ENCODE peak calls at places on chromosomes 3 and 15, in nine cellular contexts. E is GM23338; X is fibroblast of lung; Y is effector memory CD4-positive, alpha-beta T cell; B is PC-3; G is tibial nerve; W is K562; N is CD4-positive, alpha-beta memory T cell; I is heart left ventricle. V is an unnamed sample.

GRCh38 chr3:47016934-47017435 is 37.5 kb downstream of the NBEAL2 start:
- DNase-seq in Y (no peak), E (no peak), B (peak), G (no peak), X (peak), W (peak), N (peak), I (no peak), V (no peak)

GRCh38 chr3:21163961-21164360 is 587.0 kb downstream of the ZNF385D start:
- DNase-seq in E (no peak), G (no peak), I (no peak), N (no peak), W (no peak), Y (no peak), X (no peak), B (no peak), V (no peak)

GRCh38 chr15:63447277-63447676 is 57.1 kb upstream of the USP3 start:
- DNase-seq in I (no peak), X (no peak), B (no peak), N (no peak), G (no peak), E (no peak), Y (no peak), W (no peak), V (no peak)

GRCh38 chr15:54941417-54941816 is 255.3 kb downstream of the RSL24D1 start:
- DNase-seq in I (no peak), N (no peak), E (no peak), Y (no peak), G (no peak), X (no peak), W (no peak), B (no peak), V (no peak)

GRCh38 chr3:16182183-16182582 is 7.7 kb downstream of the GALNT15 start:
- DNase-seq in Y (no peak), N (no peak), X (peak), G (no peak), I (no peak), E (no peak), B (peak), W (no peak), V (no peak)

GRCh38 chr3:151067158-151067557 is 18.3 kb upstream of the MED12L start:
- DNase-seq in Y (no peak), W (no peak), N (no peak), I (no peak), E (peak), X (no peak), G (no peak), B (peak), V (no peak)

GRCh38 chr3:160403028-160403545 is 3.6 kb downstream of the SMC4 start:
- DNase-seq in E (no peak), X (peak), G (no peak), N (no peak), Y (no peak), I (no peak), B (peak), W (no peak), V (no peak)

GRCh38 chr15:67083135-67083766 is 17.8 kb downstream of the SMAD3 start:
- DNase-seq in B (no peak), W (no peak), G (no peak), X (no peak), E (no peak), N (no peak), I (no peak), Y (no peak), V (no peak)

GRCh38 chr3:4734454-4734853 is 241.3 kb downstream of the ITPR1 start:
- DNase-seq in I (no peak), B (peak), E (no peak), G (no peak), W (peak), Y (no peak), X (no peak), N (no peak), V (no peak)

GRCh38 chr3:97971679-97972567 is at the start of gene RIOX2:
- DNase-seq in E (peak), Y (peak), I (peak), X (peak), N (peak), B (peak), W (peak), G (peak), V (peak)

GRCh38 chr3:136018876-136019275 is 53.3 kb downstream of the PPP2R3A start:
- DNase-seq in I (no peak), X (no peak), B (no peak), Y (no peak), W (no peak), G (no peak), E (no peak), N (no peak), V (no peak)

GRCh38 chr3:179450901-179451334 is 352 bp downstream of the GNB4 start:
- DNase-seq in G (no peak), X (peak), Y (no peak), W (no peak), E (peak), N (no peak), B (no peak), I (no peak), V (peak)

GRCh38 chr15:91456921-91457320 is 356.9 kb downstream of the SV2B start:
- DNase-seq in N (no peak), W (no peak), X (peak), G (no peak), Y (no peak), I (no peak), E (no peak), B (peak), V (no peak)

GRCh38 chr3:193782280-193782654 is 189.3 kb downstream of the OPA1 start:
- DNase-seq in Y (no peak), B (peak), X (peak), G (no peak), N (no peak), W (no peak), I (no peak), E (no peak), V (no peak)

GRCh38 chr3:133964547-133964946 is 65.2 kb downstream of the SLCO2A1 start:
- DNase-seq in E (peak), W (no peak), Y (no peak), X (no peak), N (no peak), G (no peak), I (no peak), B (peak), V (no peak)

GRCh38 chr15:48112242-48112641 is 8.5 kb upstream of the SLC24A5 start:
- DNase-seq in I (no peak), W (no peak), E (peak), Y (no peak), G (no peak), N (no peak), B (peak), X (peak), V (no peak)

GRCh38 chr3:9308298-9308990 is 54.4 kb upstream of the THUMPD3 start:
- DNase-seq in W (no peak), B (peak), X (peak), E (no peak), Y (no peak), G (no peak), N (no peak), I (no peak), V (no peak)

GRCh38 chr15:34437687-34438086 is at the start of gene GOLGA8A:
- DNase-seq in B (peak), Y (peak), I (peak), N (peak), X (peak), E (peak), W (peak), G (no peak), V (peak)

GRCh38 chr15:24857777-24858176 is 97.0 kb upstream of the SNRPN start:
- DNase-seq in E (peak), I (no peak), B (peak), N (no peak), Y (no peak), W (no peak), X (peak), G (no peak), V (no peak)

GRCh38 chr3:128353991-128354687 is 112.6 kb downstream of the DNAJB8 start:
- DNase-seq in W (peak), G (no peak), B (no peak), Y (no peak), N (no peak), X (peak), E (no peak), I (no peak), V (no peak)

GRCh38 chr15:40763801-40764765 is at the start of gene GCHFR:
- DNase-seq in E (peak), B (peak), I (peak), N (peak), G (peak), Y (peak), X (peak), W (peak), V (peak)

GRCh38 chr15:78024141-78024567 is 53.4 kb downstream of the TBC1D2B start:
- DNase-seq in Y (no peak), N (no peak), B (no peak), I (peak), W (no peak), X (peak), E (no peak), G (peak), V (no peak)

GRCh38 chr3:13494463-13495350 is 14.6 kb downstream of the HDAC11 start:
- DNase-seq in I (peak), X (no peak), E (peak), B (no peak), W (peak), G (no peak), N (no peak), Y (no peak), V (peak)

GRCh38 chr3:117322866-117323265 is 613.3 kb downstream of the TUSC7 start:
- DNase-seq in W (no peak), N (no peak), X (peak), E (peak), G (no peak), B (peak), Y (no peak), I (no peak), V (no peak)

GRCh38 chr3:59873576-59874230 is 823.9 kb upstream of the CFAP20DC start:
- DNase-seq in N (no peak), Y (no peak), X (no peak), G (no peak), W (no peak), E (no peak), B (no peak), I (no peak), V (no peak)

GRCh38 chr3:185561374-185561943 is 9.1 kb upstream of the LIPH start:
- DNase-seq in I (peak), E (peak), Y (no peak), X (no peak), N (no peak), G (no peak), B (no peak), W (no peak), V (no peak)

GRCh38 chr3:32045091-32045964 is 61.1 kb upstream of the GPD1L start:
- DNase-seq in G (no peak), E (peak), Y (no peak), B (peak), X (peak), W (peak), I (peak), N (no peak), V (no peak)

GRCh38 chr3:150293401-150294001 is 114.6 kb upstream of the TSC22D2 start:
- DNase-seq in N (no peak), B (peak), G (no peak), W (no peak), Y (no peak), X (peak), E (no peak), I (no peak), V (no peak)

GRCh38 chr3:182626484-182627467 is 166.5 kb upstream of the ATP11B start:
- DNase-seq in Y (no peak), I (no peak), B (peak), W (no peak), G (no peak), N (no peak), X (no peak), E (no peak), V (no peak)

GRCh38 chr3:132006605-132007204 is 28.1 kb downstream of the CPNE4 start:
- DNase-seq in I (no peak), E (peak), Y (no peak), G (no peak), N (no peak), B (peak), X (peak), W (peak), V (no peak)

GRCh38 chr3:131731709-131732108 is 228.9 kb upstream of the MRPL3 start:
- DNase-seq in B (no peak), E (no peak), N (no peak), G (no peak), W (no peak), Y (no peak), I (no peak), X (no peak), V (no peak)

GRCh38 chr15:95565201-95565600 is 765.3 kb upstream of the NR2F2 start:
- DNase-seq in X (no peak), Y (no peak), N (no peak), E (no peak), W (no peak), I (no peak), B (no peak), G (no peak), V (no peak)

GRCh38 chr15:81183403-81183760 is 13.3 kb upstream of the IL16 start:
- DNase-seq in B (no peak), I (no peak), G (no peak), E (no peak), X (no peak), Y (no peak), W (no peak), N (no peak), V (no peak)
- H3K27ac ChIP-seq in B (no peak), I (no peak), G (peak), E (no peak), X (peak), Y (no peak), W (no peak), N (no peak), V (no peak)

GRCh38 chr3:39177708-39178332 is 14.6 kb downstream of the XIRP1 start:
- DNase-seq in N (peak), E (peak), G (peak), I (peak), B (peak), Y (peak), W (peak), X (peak), V (peak)

GRCh38 chr3:39171860-39172259 is 18.5 kb upstream of the CSRNP1 start:
- DNase-seq in W (no peak), N (no peak), X (no peak), B (no peak), Y (no peak), I (no peak), E (no peak), G (no peak), V (no peak)

GRCh38 chr3:39178553-39178952 is 13.8 kb downstream of the XIRP1 start:
- DNase-seq in N (no peak), Y (no peak), G (no peak), X (peak), W (no peak), E (no peak), B (no peak), I (no peak), V (no peak)

GRCh38 chr3:39180183-39180545 is 12.2 kb downstream of the XIRP1 start:
- DNase-seq in E (no peak), Y (no peak), B (no peak), X (no peak), N (no peak), G (no peak), I (no peak), W (no peak), V (no peak)

DNA sequence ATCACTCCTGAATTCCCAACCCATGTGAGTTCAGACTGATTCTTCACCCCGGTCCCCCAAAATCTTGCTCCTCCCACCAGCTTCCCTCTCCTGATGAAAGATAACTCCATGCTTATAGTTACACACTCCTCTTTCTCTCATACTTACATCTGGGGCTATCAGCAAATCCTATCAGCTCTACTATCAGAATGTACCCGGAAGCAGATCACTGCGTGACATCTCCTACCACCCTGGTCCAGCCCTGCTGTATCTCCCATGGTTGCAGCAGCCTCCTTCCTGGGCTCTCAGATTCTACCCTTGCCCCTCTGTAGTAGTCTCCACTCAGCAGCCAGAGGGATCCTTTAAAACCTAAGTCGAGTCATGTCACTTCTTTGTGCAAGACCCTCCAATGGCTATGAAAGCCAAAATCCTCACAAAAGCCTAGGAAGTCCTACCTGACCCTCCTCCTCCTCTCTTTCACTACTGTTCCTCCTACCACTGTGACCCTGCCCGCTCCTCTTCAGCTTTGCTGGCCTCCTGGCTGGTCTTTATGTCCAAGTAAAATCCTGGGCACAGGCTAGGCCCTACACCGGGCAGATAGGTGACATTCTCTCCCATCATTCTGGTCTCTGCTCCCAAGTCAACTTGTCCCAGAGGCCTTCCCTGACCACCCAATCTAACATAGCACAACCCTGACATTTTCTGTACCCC is 16.2 kb downstream of the XIRP1 start:
- DNase-seq in N (no peak), B (no peak), G (no peak), W (no peak), E (no peak), Y (no peak), I (no peak), X (no peak), V (no peak)
- H3K27ac ChIP-seq in N (peak), B (no peak), G (peak), W (peak), E (no peak), Y (peak), I (no peak), X (peak), V (peak)

GRCh38 chr3:169303660-169304059 is 359.9 kb downstream of the MECOM start:
- DNase-seq in Y (no peak), X (no peak), I (no peak), N (no peak), B (no peak), E (no peak), W (no peak), G (no peak), V (no peak)
- H3K27ac ChIP-seq in Y (no peak), X (no peak), I (no peak), N (no peak), B (no peak), E (no peak), W (no peak), G (no peak), V (no peak)

GRCh38 chr15:39553947-39554731 is 26.7 kb upstream of the THBS1 start:
- DNase-seq in I (no peak), Y (no peak), X (no peak), E (no peak), B (no peak), W (no peak), G (no peak), N (no peak), V (no peak)

GRCh38 chr15:39556461-39556860 is 24.4 kb upstream of the THBS1 start:
- DNase-seq in Y (no peak), N (no peak), I (no peak), B (no peak), G (no peak), W (no peak), E (no peak), X (no peak), V (no peak)

GRCh38 chr15:39558421-39558820 is 22.5 kb upstream of the THBS1 start:
- DNase-seq in N (no peak), I (no peak), Y (no peak), B (no peak), G (no peak), X (no peak), W (no peak), E (no peak), V (no peak)

GRCh38 chr15:39554746-39555387 is 26.0 kb upstream of the THBS1 start:
- DNase-seq in N (no peak), B (no peak), I (no peak), Y (no peak), G (no peak), E (no peak), X (peak), W (no peak), V (no peak)

DNA sequence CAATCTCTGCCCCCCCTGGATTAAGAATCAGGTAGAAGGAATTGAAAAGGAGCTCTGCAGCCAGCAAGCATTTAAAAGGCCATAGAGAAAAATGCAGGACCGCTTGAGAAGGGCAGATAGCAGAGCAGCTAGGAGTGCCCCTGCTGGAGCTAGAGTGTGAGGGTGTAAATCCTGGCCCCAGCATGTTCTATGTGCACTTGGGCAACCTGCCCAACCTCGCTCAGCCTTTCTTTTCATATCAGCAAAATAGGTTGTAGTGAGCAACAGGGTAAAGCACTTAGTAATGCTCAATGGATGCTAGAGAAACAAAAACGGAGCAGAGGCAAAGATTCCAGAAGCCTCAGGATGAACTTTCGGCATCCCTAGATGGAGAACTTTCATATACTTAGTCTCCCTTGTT is 25.0 kb upstream of the THBS1 start:
- DNase-seq in B (no peak), W (no peak), Y (no peak), G (no peak), I (no peak), E (peak), X (peak), N (no peak), V (no peak)
- H3K27ac ChIP-seq in B (no peak), W (no peak), Y (no peak), G (no peak), I (no peak), E (no peak), X (no peak), N (no peak), V (no peak)

DNA sequence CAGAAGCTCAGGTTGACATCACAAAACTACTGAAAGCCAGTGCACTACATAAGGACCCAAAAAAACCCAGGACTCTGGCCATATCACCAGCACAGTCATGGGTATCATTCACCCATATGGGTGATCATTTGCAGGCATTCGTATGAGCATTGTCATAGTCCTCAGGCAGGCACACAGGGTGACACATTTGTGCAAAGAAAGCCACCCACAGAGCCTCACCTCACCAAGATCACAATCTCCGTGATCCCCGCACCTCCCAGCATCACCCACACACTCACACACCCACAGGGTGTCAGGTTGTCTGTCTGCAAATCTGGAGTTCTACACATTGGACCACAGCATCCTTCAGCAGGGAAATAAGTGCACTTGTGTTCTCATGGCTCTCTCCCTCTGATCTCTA is 166.0 kb upstream of the LPP start:
- DNase-seq in B (no peak), I (no peak), Y (peak), X (no peak), N (peak), W (no peak), E (no peak), G (no peak), V (no peak)
- H3K27ac ChIP-seq in B (no peak), I (no peak), Y (no peak), X (no peak), N (no peak), W (no peak), E (no peak), G (no peak), V (no peak)

DNA sequence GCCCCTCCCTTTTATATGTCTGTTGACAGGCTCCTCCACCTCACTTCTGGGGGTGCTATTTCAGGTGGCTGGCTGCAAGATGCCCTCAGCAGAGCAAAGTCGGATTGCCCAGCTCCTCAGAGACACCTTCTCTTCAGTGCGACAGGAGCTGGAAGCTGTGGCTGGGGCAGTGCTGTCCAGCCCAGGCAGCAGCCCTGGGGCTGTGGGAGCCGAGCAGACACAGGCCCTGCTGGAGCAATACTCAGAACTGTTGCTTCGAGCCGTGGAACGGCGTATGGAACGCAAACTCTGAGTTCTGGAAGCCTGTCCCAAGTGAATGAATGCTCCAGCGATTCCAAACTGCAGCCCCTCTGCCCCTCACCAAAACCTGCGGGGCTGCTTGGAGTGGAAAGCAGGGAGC is 2.7 kb upstream of the JMJD7 start:
- DNase-seq in G (no peak), B (no peak), I (no peak), W (no peak), Y (no peak), E (no peak), N (no peak), X (no peak), V (no peak)
- H3K27ac ChIP-seq in G (peak), B (no peak), I (no peak), W (no peak), Y (no peak), E (no peak), N (no peak), X (no peak), V (no peak)

GRCh38 chr15:75182187-75183131 is 19.2 kb upstream of the C15orf39 start:
- DNase-seq in N (no peak), E (peak), X (peak), I (no peak), W (no peak), Y (no peak), G (no peak), B (no peak), V (no peak)
- H3K27ac ChIP-seq in N (no peak), E (no peak), X (no peak), I (no peak), W (no peak), Y (no peak), G (peak), B (no peak), V (no peak)

GRCh38 chr3:77096966-77097890 is 57.3 kb downstream of the ROBO2 start:
- DNase-seq in I (no peak), E (no peak), X (peak), B (peak), N (no peak), Y (no peak), G (no peak), W (peak), V (no peak)

GRCh38 chr3:77102916-77103769 is 63.2 kb downstream of the ROBO2 start:
- DNase-seq in W (no peak), N (no peak), B (no peak), X (peak), I (no peak), G (no peak), E (no peak), Y (no peak), V (no peak)
- H3K27ac ChIP-seq in W (no peak), N (no peak), B (no peak), X (no peak), I (no peak), G (no peak), E (no peak), Y (no peak), V (no peak)

V was measured in caudate nucleus.